ENCODE peak calls at places on chromosomes 7 and 10, in six cellular contexts. I, F, K, Y, L and U are unnamed samples.

GRCh38 chr10:24952146-24952700 is at the start of gene PRTFDC1:
- DNase-seq in I (peak; percentile 77), F (no peak), K (no peak), Y (no peak), L (no peak), U (peak; percentile 83)

GRCh38 chr7:77415474-77415821 is 701 bp downstream of the GSAP start:
- DNase-seq in I (no peak), F (no peak), K (no peak), Y (no peak), L (no peak), U (no peak)

GRCh38 chr7:157434231-157434630 is 97.4 kb downstream of the DNAJB6 start:
- DNase-seq in I (peak; percentile 64), F (no peak), K (no peak), Y (no peak), L (no peak), U (peak; percentile 40)

GRCh38 chr10:100327007-100327700 is 2.9 kb downstream of the PKD2L1 start:
- DNase-seq in I (no peak), F (no peak), K (no peak), Y (no peak), L (peak; percentile 90), U (no peak)

GRCh38 chr7:32910195-32910594 is 18.6 kb upstream of the KBTBD2 start:
- DNase-seq in I (no peak), F (no peak), K (no peak), Y (no peak), L (no peak), U (no peak)

GRCh38 chr10:104980401-104980800 is 339.3 kb downstream of the SORCS3 start:
- DNase-seq in I (no peak), F (no peak), K (no peak), Y (no peak), L (no peak), U (no peak)

GRCh38 chr7:157832866-157833607 is 496.2 kb downstream of the DNAJB6 start:
- DNase-seq in I (no peak), F (no peak), K (no peak), Y (no peak), L (no peak), U (no peak)

GRCh38 chr7:80147543-80148376 is 13.1 kb downstream of the GNAI1 start:
- DNase-seq in I (no peak), F (no peak), K (no peak), Y (no peak), L (no peak), U (no peak)

GRCh38 chr10:106711313-106711906 is 453.1 kb downstream of the SORCS1 start:
- DNase-seq in I (peak; percentile 74), F (peak; percentile 23), K (peak; percentile 6), Y (peak; percentile 46), L (no peak), U (peak; percentile 43)

GRCh38 chr10:133422821-133423771 is 1.3 kb downstream of the SPRN start:
- DNase-seq in I (no peak), F (no peak), K (no peak), Y (peak; percentile 72), L (no peak), U (no peak)

GRCh38 chr7:123615344-123615743 is 13.7 kb downstream of the ASB15 start:
- DNase-seq in I (no peak), F (peak; percentile 37), K (no peak), Y (peak; percentile 60), L (no peak), U (no peak)

GRCh38 chr7:32453286-32454011 is 36.7 kb downstream of the LSM5 start:
- DNase-seq in I (no peak), F (no peak), K (no peak), Y (no peak), L (no peak), U (no peak)

GRCh38 chr10:17989908-17990767 is 38.4 kb downstream of the SLC39A12 start:
- DNase-seq in I (no peak), F (no peak), K (peak; percentile 56), Y (no peak), L (peak; percentile 41), U (no peak)

GRCh38 chr10:83983578-83984255 is 155.6 kb upstream of the GHITM start:
- DNase-seq in I (peak; percentile 28), F (peak; percentile 15), K (peak; percentile 23), Y (no peak), L (no peak), U (no peak)

GRCh38 chr7:80231719-80232118 is 97.1 kb downstream of the GNAI1 start:
- DNase-seq in I (no peak), F (no peak), K (no peak), Y (no peak), L (no peak), U (no peak)

GRCh38 chr7:39085590-39086049 is 107.9 kb downstream of the POU6F2 start:
- DNase-seq in I (no peak), F (no peak), K (no peak), Y (no peak), L (no peak), U (no peak)

GRCh38 chr10:70830185-70830584 is 14.4 kb downstream of the SGPL1 start:
- DNase-seq in I (no peak), F (no peak), K (no peak), Y (no peak), L (no peak), U (no peak)

GRCh38 chr10:44811072-44811471 is 100.1 kb upstream of the TMEM72 start:
- DNase-seq in I (no peak), F (no peak), K (no peak), Y (no peak), L (no peak), U (no peak)

GRCh38 chr7:99381664-99382075 is 7.1 kb downstream of the ARPC1B start:
- DNase-seq in I (no peak), F (peak; percentile 48), K (no peak), Y (peak; percentile 71), L (no peak), U (no peak)

GRCh38 chr10:24894309-24894708 is 58.1 kb downstream of the PRTFDC1 start:
- DNase-seq in I (no peak), F (no peak), K (no peak), Y (no peak), L (no peak), U (no peak)

GRCh38 chr10:43576580-43576979 is 2.2 kb upstream of the ZNF239 start:
- DNase-seq in I (no peak), F (no peak), K (no peak), Y (no peak), L (no peak), U (no peak)

GRCh38 chr7:25173184-25173583 is 48.1 kb upstream of the CYCS start:
- DNase-seq in I (no peak), F (no peak), K (no peak), Y (no peak), L (no peak), U (no peak)

GRCh38 chr10:96124230-96125141 is 5.6 kb upstream of the ZNF518A start:
- DNase-seq in I (peak; percentile 73), F (peak; percentile 74), K (peak; percentile 67), Y (peak; percentile 30), L (no peak), U (peak; percentile 69)

DNA sequence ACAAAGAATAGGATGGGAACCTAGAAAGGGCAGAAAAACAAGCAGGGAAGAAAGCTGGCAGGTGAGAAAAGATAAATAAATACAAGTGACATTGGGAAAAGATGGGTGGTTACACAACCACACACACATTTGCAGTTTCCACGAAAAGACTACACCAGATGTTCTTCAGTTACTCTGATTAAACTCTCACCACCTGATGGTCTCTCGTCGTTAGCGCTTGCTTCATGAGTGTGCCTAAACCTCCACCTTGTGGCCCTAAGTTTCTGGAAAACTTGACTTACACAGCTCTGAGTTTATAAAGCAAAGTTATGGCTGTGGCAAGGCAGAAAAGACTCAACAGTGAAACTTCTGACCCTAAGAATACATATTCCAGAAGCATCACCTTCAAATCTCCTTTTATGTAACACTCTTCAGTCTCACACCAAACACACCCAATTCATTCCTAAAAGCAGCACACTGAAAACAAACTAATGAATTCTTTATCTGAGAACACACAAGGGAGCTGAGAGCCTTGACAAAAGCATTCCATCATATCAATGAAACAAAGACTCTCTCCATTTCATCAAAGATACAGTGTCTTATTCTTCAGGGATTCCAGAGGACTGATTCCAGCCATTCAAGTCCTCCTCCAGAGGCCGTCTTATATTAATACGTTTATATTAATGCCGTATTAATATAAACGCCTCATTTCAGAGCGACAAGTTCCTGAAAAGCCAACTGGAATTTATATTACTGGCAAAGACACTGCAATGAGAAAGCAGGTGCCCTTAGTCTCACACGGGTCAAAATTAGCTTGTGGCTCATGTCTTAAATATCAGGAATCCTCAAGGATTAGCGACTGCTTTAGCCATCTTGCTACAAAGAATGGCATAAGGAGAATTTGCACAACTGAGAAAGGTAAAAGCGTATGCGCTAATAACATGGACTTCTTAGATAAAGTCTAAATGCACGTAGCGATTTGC is 77.6 kb downstream of the RNF216 start:
- DNase-seq in I (no peak), F (no peak), K (no peak), Y (no peak), L (no peak), U (no peak)
- TF ChIP-seq CTCF in I (no peak), F (no peak), K (no peak), Y (no peak), L (no peak), U (no peak)

GRCh38 chr7:17907014-17907413 is 33.3 kb downstream of the SNX13 start:
- DNase-seq in I (no peak), F (no peak), K (no peak), Y (no peak), L (no peak), U (no peak)
- TF ChIP-seq SIN3A in I (no peak), F (no peak), K (no peak), Y (no peak), L (no peak), U (no peak)

DNA sequence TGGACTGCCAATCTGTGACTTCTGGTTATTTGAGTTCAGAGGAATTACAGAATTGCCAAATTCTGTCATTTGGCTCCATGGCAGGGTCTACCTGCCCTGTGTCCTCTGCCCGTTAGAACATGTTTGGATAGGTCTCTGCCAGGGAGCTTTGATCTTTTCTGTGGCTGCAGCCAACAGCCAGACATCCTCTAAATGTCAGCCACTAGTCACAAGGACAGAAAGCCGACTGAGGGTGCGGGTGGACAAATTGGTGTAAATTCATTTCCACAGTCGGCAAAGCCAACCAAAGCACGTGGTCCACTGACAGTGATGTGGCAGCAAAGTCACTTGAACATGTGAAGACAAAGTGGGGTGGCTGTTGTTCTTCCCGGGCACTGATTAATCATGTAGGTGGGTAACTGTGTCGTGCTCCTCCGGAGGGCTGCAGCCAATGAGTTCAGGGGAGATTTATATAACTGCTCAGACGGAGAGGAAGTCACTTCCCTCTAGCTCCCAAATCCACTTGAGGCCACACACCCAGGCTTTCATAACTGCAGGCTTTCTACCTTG is 26.7 kb upstream of the CAMK1D start:
- DNase-seq in I (no peak), F (peak; percentile 13), K (no peak), Y (no peak), L (no peak), U (no peak)
- H2AFZ ChIP-seq in I (no peak overlapping the region), F (no peak overlapping the region), K (no peak overlapping the region), Y (no peak overlapping the region), L (no peak overlapping the region), U (no peak overlapping the region)

DNA sequence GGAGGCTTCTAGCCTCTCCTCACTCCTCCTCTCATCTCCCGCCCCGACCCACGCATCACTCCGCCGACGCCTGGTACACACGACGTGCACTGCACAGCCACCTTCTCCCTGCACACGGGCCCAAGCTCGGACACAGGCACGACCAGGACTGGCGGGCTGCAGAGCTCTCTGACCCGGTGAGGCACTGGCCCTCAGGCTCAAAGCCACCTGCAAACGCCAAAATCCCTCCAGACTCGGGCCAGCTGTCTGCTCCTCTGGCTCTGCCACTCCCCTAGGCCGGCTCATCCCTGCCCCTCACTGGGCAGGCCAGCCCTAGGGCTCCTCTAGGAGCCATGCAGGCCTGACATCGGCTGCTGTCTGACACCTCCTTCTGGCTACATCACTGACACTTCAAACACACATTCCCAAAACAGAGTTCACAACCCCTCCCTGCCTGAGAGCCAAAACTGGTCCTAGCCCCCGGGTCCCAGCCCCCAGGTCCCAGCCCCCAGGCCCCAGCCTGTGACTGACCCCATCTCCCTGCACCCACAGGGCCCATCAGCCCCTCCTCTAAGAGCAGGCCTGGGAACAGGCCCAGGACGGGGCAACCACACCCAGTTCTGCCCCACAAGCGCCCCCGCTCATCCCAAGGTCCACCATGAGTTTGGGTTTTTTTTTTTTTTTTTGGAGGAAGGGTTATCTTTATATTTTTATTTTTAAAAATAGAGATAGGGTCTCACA is 35.1 kb downstream of the MAD1L1 start:
- DNase-seq in I (no peak), F (no peak), K (no peak), Y (peak; percentile 32), L (no peak), U (no peak)
- TF ChIP-seq CTCF in I (no peak), F (no peak), K (no peak), Y (no peak), L (no peak), U (no peak)